ENCODE peak calls at places on chromosomes 3 and 15, in eight cellular contexts. One of them, this sample, is unnamed.

GRCh38 chr3:5339967-5340535 is 152.5 kb downstream of the EDEM1 start:
- ATAC-seq in HCT116: no peak
- ATAC-seq in K562: no peak
- ATAC-seq in HepG2: peak; percentile 85
- ATAC-seq in Panc1: no peak
- ATAC-seq in GM12878: no peak
- ATAC-seq in upper lobe of left lung: no peak
- ATAC-seq in GM23338: no peak
- ATAC-seq in this sample: no peak

GRCh38 chr3:57982561-57983243 is 25.5 kb upstream of the FLNB start:
- ATAC-seq in GM12878: no peak
- ATAC-seq in upper lobe of left lung: peak; percentile 48
- ATAC-seq in Panc1: no peak
- ATAC-seq in GM23338: no peak
- ATAC-seq in K562: no peak
- ATAC-seq in HCT116: no peak
- ATAC-seq in HepG2: no peak
- ATAC-seq in this sample: no peak

GRCh38 chr15:67117356-67117755 is 52.0 kb downstream of the SMAD3 start:
- ATAC-seq in K562: no peak
- ATAC-seq in HepG2: no peak
- ATAC-seq in GM12878: no peak
- ATAC-seq in HCT116: no peak
- ATAC-seq in Panc1: no peak
- ATAC-seq in GM23338: no peak
- ATAC-seq in upper lobe of left lung: peak; percentile 16
- ATAC-seq in this sample: no peak

GRCh38 chr3:177358085-177358967 is 161.0 kb upstream of the TBL1XR1 start:
- ATAC-seq in HCT116: peak; percentile 71
- ATAC-seq in HepG2: peak; percentile 79
- ATAC-seq in GM12878: peak; percentile 75
- ATAC-seq in upper lobe of left lung: peak; percentile 57
- ATAC-seq in GM23338: peak; percentile 27
- ATAC-seq in K562: peak; percentile 71
- ATAC-seq in Panc1: peak; percentile 64
- ATAC-seq in this sample: peak; percentile 49

GRCh38 chr3:191070762-191071365 is 128.2 kb upstream of the OSTN start:
- ATAC-seq in GM12878: no peak
- ATAC-seq in K562: no peak
- ATAC-seq in upper lobe of left lung: no peak
- ATAC-seq in HepG2: no peak
- ATAC-seq in Panc1: no peak
- ATAC-seq in HCT116: no peak
- ATAC-seq in GM23338: no peak
- ATAC-seq in this sample: no peak

GRCh38 chr3:148955544-148956346 is 35.6 kb upstream of the GYG1 start:
- ATAC-seq in GM23338: peak; percentile 65
- ATAC-seq in K562: peak; percentile 63
- ATAC-seq in upper lobe of left lung: peak; percentile 94
- ATAC-seq in Panc1: peak; percentile 75
- ATAC-seq in GM12878: peak; percentile 66
- ATAC-seq in HepG2: peak; percentile 65
- ATAC-seq in HCT116: peak; percentile 69
- ATAC-seq in this sample: peak; percentile 96

GRCh38 chr3:46966811-46967210 is 9.7 kb downstream of the CCDC12 start:
- ATAC-seq in HCT116: peak; percentile 65
- ATAC-seq in GM23338: peak; percentile 61
- ATAC-seq in Panc1: peak; percentile 23
- ATAC-seq in HepG2: peak; percentile 14
- ATAC-seq in K562: peak; percentile 28
- ATAC-seq in GM12878: peak; percentile 57
- ATAC-seq in upper lobe of left lung: no peak
- ATAC-seq in this sample: no peak

GRCh38 chr3:70086336-70086735 is 86.8 kb downstream of the SAMMSON start:
- ATAC-seq in K562: no peak
- ATAC-seq in GM12878: no peak
- ATAC-seq in upper lobe of left lung: no peak
- ATAC-seq in GM23338: no peak
- ATAC-seq in HCT116: no peak
- ATAC-seq in Panc1: no peak
- ATAC-seq in HepG2: no peak
- ATAC-seq in this sample: no peak

GRCh38 chr15:74345051-74345450 is 22.4 kb downstream of the CYP11A1 start:
- ATAC-seq in Panc1: no peak
- ATAC-seq in GM23338: no peak
- ATAC-seq in K562: no peak
- ATAC-seq in HepG2: no peak
- ATAC-seq in HCT116: no peak
- ATAC-seq in GM12878: no peak
- ATAC-seq in upper lobe of left lung: no peak
- ATAC-seq in this sample: no peak

GRCh38 chr15:100875495-100875894 is 4.1 kb upstream of the ALDH1A3 start:
- ATAC-seq in Panc1: no peak
- ATAC-seq in upper lobe of left lung: no peak
- ATAC-seq in GM12878: no peak
- ATAC-seq in GM23338: no peak
- ATAC-seq in HepG2: no peak
- ATAC-seq in HCT116: no peak
- ATAC-seq in K562: no peak
- ATAC-seq in this sample: no peak

GRCh38 chr3:120793601-120794000 is 51.1 kb downstream of the GTF2E1 start:
- ATAC-seq in upper lobe of left lung: no peak
- ATAC-seq in HCT116: no peak
- ATAC-seq in GM12878: no peak
- ATAC-seq in GM23338: no peak
- ATAC-seq in HepG2: no peak
- ATAC-seq in Panc1: no peak
- ATAC-seq in K562: no peak
- ATAC-seq in this sample: no peak

GRCh38 chr3:7876741-7877297 is 624.8 kb upstream of the LMCD1 start:
- ATAC-seq in HCT116: peak; percentile 80
- ATAC-seq in GM12878: peak; percentile 17
- ATAC-seq in upper lobe of left lung: no peak
- ATAC-seq in K562: no peak
- ATAC-seq in GM23338: no peak
- ATAC-seq in Panc1: no peak
- ATAC-seq in HepG2: no peak
- ATAC-seq in this sample: no peak

GRCh38 chr3:87621667-87622066 is 345.3 kb upstream of the POU1F1 start:
- ATAC-seq in K562: no peak
- ATAC-seq in HepG2: no peak
- ATAC-seq in GM23338: no peak
- ATAC-seq in GM12878: peak; percentile 96
- ATAC-seq in upper lobe of left lung: no peak
- ATAC-seq in HCT116: no peak
- ATAC-seq in Panc1: no peak
- ATAC-seq in this sample: no peak

GRCh38 chr3:125256675-125257074 is 44.1 kb upstream of the SLC12A8 start:
- ATAC-seq in Panc1: no peak
- ATAC-seq in upper lobe of left lung: no peak
- ATAC-seq in HepG2: no peak
- ATAC-seq in HCT116: no peak
- ATAC-seq in GM12878: no peak
- ATAC-seq in GM23338: no peak
- ATAC-seq in K562: no peak
- ATAC-seq in this sample: no peak

GRCh38 chr15:74291101-74292071 is 55.3 kb downstream of the CCDC33 start:
- ATAC-seq in Panc1: peak; percentile 72
- ATAC-seq in GM12878: peak; percentile 94
- ATAC-seq in K562: peak; percentile 97
- ATAC-seq in HCT116: peak; percentile 83
- ATAC-seq in GM23338: peak; percentile 96
- ATAC-seq in upper lobe of left lung: peak; percentile 79
- ATAC-seq in HepG2: peak; percentile 72
- ATAC-seq in this sample: peak; percentile 58

GRCh38 chr3:25080461-25080860 is 347.6 kb upstream of the RARB start:
- ATAC-seq in GM12878: no peak
- ATAC-seq in K562: no peak
- ATAC-seq in GM23338: no peak
- ATAC-seq in HepG2: no peak
- ATAC-seq in upper lobe of left lung: no peak
- ATAC-seq in Panc1: no peak
- ATAC-seq in HCT116: no peak
- ATAC-seq in this sample: no peak

GRCh38 chr3:23055733-23056376 is 147.3 kb upstream of the UBE2E2 start:
- ATAC-seq in HepG2: no peak
- ATAC-seq in GM12878: peak; percentile 69
- ATAC-seq in GM23338: no peak
- ATAC-seq in upper lobe of left lung: peak; percentile 76
- ATAC-seq in K562: no peak
- ATAC-seq in Panc1: no peak
- ATAC-seq in HCT116: no peak
- ATAC-seq in this sample: no peak

GRCh38 chr3:155995525-155996370 is 124.6 kb upstream of the KCNAB1 start:
- ATAC-seq in HepG2: peak; percentile 95
- ATAC-seq in K562: peak; percentile 95
- ATAC-seq in Panc1: peak; percentile 93
- ATAC-seq in GM23338: peak; percentile 89
- ATAC-seq in upper lobe of left lung: peak; percentile 71
- ATAC-seq in GM12878: peak; percentile 73
- ATAC-seq in HCT116: peak; percentile 97
- ATAC-seq in this sample: no peak

GRCh38 chr3:171790898-171791694 is 19.2 kb downstream of the PLD1 start:
- ATAC-seq in K562: no peak
- ATAC-seq in HepG2: no peak
- ATAC-seq in GM12878: no peak
- ATAC-seq in HCT116: no peak
- ATAC-seq in Panc1: peak; percentile 14
- ATAC-seq in upper lobe of left lung: no peak
- ATAC-seq in GM23338: no peak
- ATAC-seq in this sample: no peak

GRCh38 chr3:65408531-65409181 is 630.1 kb downstream of the MAGI1 start:
- ATAC-seq in HCT116: no peak
- ATAC-seq in Panc1: no peak
- ATAC-seq in GM23338: no peak
- ATAC-seq in HepG2: no peak
- ATAC-seq in GM12878: no peak
- ATAC-seq in upper lobe of left lung: no peak
- ATAC-seq in K562: no peak
- ATAC-seq in this sample: no peak

GRCh38 chr3:65411367-65411766 is 627.4 kb downstream of the MAGI1 start:
- ATAC-seq in upper lobe of left lung: no peak
- ATAC-seq in Panc1: no peak
- ATAC-seq in GM23338: no peak
- ATAC-seq in K562: no peak
- ATAC-seq in HCT116: no peak
- ATAC-seq in GM12878: no peak
- ATAC-seq in HepG2: no peak
- ATAC-seq in this sample: no peak

GRCh38 chr3:65412591-65412990 is 626.1 kb downstream of the MAGI1 start:
- ATAC-seq in Panc1: no peak
- ATAC-seq in K562: no peak
- ATAC-seq in upper lobe of left lung: peak; percentile 17
- ATAC-seq in GM23338: peak; percentile 81
- ATAC-seq in HCT116: no peak
- ATAC-seq in GM12878: no peak
- ATAC-seq in HepG2: peak; percentile 92
- ATAC-seq in this sample: no peak
- TF ChIP-seq CTCF in Panc1: no peak
- TF ChIP-seq CTCF in K562: no peak
- TF ChIP-seq CTCF in upper lobe of left lung: no peak
- TF ChIP-seq CTCF in GM23338: peak; percentile 70
- TF ChIP-seq CTCF in HCT116: no peak
- TF ChIP-seq CTCF in GM12878: no peak
- TF ChIP-seq CTCF in HepG2: peak; percentile 69
- TF ChIP-seq CTCF in this sample: peak; percentile 31

GRCh38 chr3:12442654-12443501 is 41.4 kb upstream of the TSEN2 start:
- ATAC-seq in upper lobe of left lung: no peak
- ATAC-seq in HepG2: no peak
- ATAC-seq in K562: no peak
- ATAC-seq in GM12878: no peak
- ATAC-seq in Panc1: no peak
- ATAC-seq in HCT116: no peak
- ATAC-seq in GM23338: no peak
- ATAC-seq in this sample: no peak
- TF ChIP-seq POLR2AphosphoS5 in upper lobe of left lung: no peak
- TF ChIP-seq POLR2AphosphoS5 in HepG2: no peak
- TF ChIP-seq POLR2AphosphoS5 in K562: no peak
- TF ChIP-seq POLR2AphosphoS5 in GM12878: no peak
- TF ChIP-seq POLR2AphosphoS5 in Panc1: no peak
- TF ChIP-seq POLR2AphosphoS5 in HCT116: no peak
- TF ChIP-seq POLR2AphosphoS5 in GM23338: no peak
- TF ChIP-seq POLR2AphosphoS5 in this sample: no peak

GRCh38 chr3:32237670-32238026 is 832 bp upstream of the CMTM8 start:
- ATAC-seq in HCT116: no peak
- ATAC-seq in GM23338: peak; percentile 3
- ATAC-seq in GM12878: no peak
- ATAC-seq in Panc1: no peak
- ATAC-seq in HepG2: no peak
- ATAC-seq in K562: no peak
- ATAC-seq in upper lobe of left lung: no peak
- ATAC-seq in this sample: no peak

GRCh38 chr3:32238027-32238815 is at the start of gene CMTM8:
- ATAC-seq in GM23338: peak; percentile 84
- ATAC-seq in GM12878: peak; percentile 84
- ATAC-seq in upper lobe of left lung: peak; percentile 81
- ATAC-seq in HepG2: peak; percentile 86
- ATAC-seq in HCT116: peak; percentile 86
- ATAC-seq in K562: peak; percentile 63
- ATAC-seq in Panc1: peak; percentile 92
- ATAC-seq in this sample: peak; percentile 63

GRCh38 chr3:32238816-32239637 is 547 bp downstream of the CMTM8 start:
- ATAC-seq in K562: no peak
- ATAC-seq in GM23338: peak; percentile 63
- ATAC-seq in Panc1: peak; percentile 74
- ATAC-seq in HepG2: peak; percentile 42
- ATAC-seq in HCT116: peak; percentile 14
- ATAC-seq in upper lobe of left lung: peak; percentile 68
- ATAC-seq in GM12878: peak; percentile 63
- ATAC-seq in this sample: peak; percentile 47

GRCh38 chr3:32239638-32240550 is 1.4 kb downstream of the CMTM8 start:
- ATAC-seq in Panc1: peak; percentile 74
- ATAC-seq in HCT116: peak; percentile 67
- ATAC-seq in HepG2: peak; percentile 65
- ATAC-seq in K562: peak; percentile 90
- ATAC-seq in GM12878: peak; percentile 72
- ATAC-seq in GM23338: peak; percentile 32
- ATAC-seq in upper lobe of left lung: peak; percentile 13
- ATAC-seq in this sample: peak; percentile 9

GRCh38 chr3:32236377-32236776 is 2.1 kb upstream of the CMTM8 start:
- ATAC-seq in upper lobe of left lung: no peak
- ATAC-seq in K562: no peak
- ATAC-seq in HepG2: no peak
- ATAC-seq in GM23338: no peak
- ATAC-seq in HCT116: no peak
- ATAC-seq in GM12878: no peak
- ATAC-seq in Panc1: no peak
- ATAC-seq in this sample: no peak
- TF ChIP-seq CTCF in upper lobe of left lung: no peak
- TF ChIP-seq CTCF in K562: no peak
- TF ChIP-seq CTCF in HepG2: no peak
- TF ChIP-seq CTCF in GM23338: no peak
- TF ChIP-seq CTCF in HCT116: no peak
- TF ChIP-seq CTCF in GM12878: no peak
- TF ChIP-seq CTCF in Panc1: no peak
- TF ChIP-seq CTCF in this sample: no peak

DNA sequence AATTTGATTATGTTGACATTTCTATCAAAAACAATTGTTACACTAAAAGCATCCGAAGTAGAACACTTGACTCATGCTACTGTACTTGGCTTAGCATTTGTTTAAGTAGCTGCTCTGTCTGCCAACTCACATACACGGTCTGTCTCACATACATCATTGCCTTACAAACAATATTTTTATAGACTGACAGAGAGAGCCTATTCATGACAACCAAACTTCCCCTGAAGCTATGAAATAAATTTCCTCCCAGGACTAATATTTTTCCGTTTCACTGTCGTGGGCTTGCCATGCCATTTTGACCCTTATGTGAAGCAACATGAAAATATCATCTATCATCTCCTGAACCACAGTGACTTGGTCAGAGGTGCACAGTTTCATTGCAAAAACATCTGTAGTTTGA is 66.4 kb upstream of the PYGO1 start:
- ATAC-seq in K562: no peak
- ATAC-seq in GM12878: no peak
- ATAC-seq in HCT116: no peak
- ATAC-seq in upper lobe of left lung: no peak
- ATAC-seq in GM23338: no peak
- ATAC-seq in HepG2: no peak
- ATAC-seq in Panc1: no peak
- ATAC-seq in this sample: no peak
- TF ChIP-seq POLR2AphosphoS5 in K562: no peak
- TF ChIP-seq POLR2AphosphoS5 in GM12878: no peak
- TF ChIP-seq POLR2AphosphoS5 in HCT116: no peak
- TF ChIP-seq POLR2AphosphoS5 in upper lobe of left lung: no peak
- TF ChIP-seq POLR2AphosphoS5 in GM23338: no peak
- TF ChIP-seq POLR2AphosphoS5 in HepG2: no peak
- TF ChIP-seq POLR2AphosphoS5 in Panc1: no peak
- TF ChIP-seq POLR2AphosphoS5 in this sample: no peak